ENCODE peak calls at places on chromosomes 5 and 9, in six cellular contexts. One of them, this sample, is unnamed.

GRCh38 chr5:157214399-157214798 is 33.8 kb downstream of the ITK start:
- DNase-seq in AG08396: no peak
- DNase-seq in H1: no peak
- DNase-seq in NCI-H226: no peak
- DNase-seq in aorta: no peak
- DNase-seq in psoas muscle: no peak
- DNase-seq in this sample: no peak

GRCh38 chr5:53406630-53407316 is 73.7 kb upstream of the FST start:
- DNase-seq in AG08396: peak
- DNase-seq in H1: no peak
- DNase-seq in NCI-H226: peak
- DNase-seq in aorta: no peak
- DNase-seq in psoas muscle: no peak
- DNase-seq in this sample: no peak

GRCh38 chr9:137534256-137535119 is 15.7 kb downstream of the PNPLA7 start:
- DNase-seq in AG08396: peak
- DNase-seq in H1: no peak
- DNase-seq in NCI-H226: peak
- DNase-seq in aorta: no peak
- DNase-seq in psoas muscle: no peak
- DNase-seq in this sample: peak

GRCh38 chr9:135884328-135885035 is 22.9 kb downstream of the CAMSAP1 start:
- DNase-seq in AG08396: peak
- DNase-seq in H1: no peak
- DNase-seq in NCI-H226: no peak
- DNase-seq in aorta: no peak
- DNase-seq in psoas muscle: no peak
- DNase-seq in this sample: no peak

GRCh38 chr9:75130621-75131020 is 42.3 kb downstream of the OSTF1 start:
- DNase-seq in AG08396: peak
- DNase-seq in H1: no peak
- DNase-seq in NCI-H226: no peak
- DNase-seq in aorta: no peak
- DNase-seq in psoas muscle: no peak
- DNase-seq in this sample: no peak

GRCh38 chr9:95852059-95853032 is 23.1 kb upstream of the ERCC6L2 start:
- DNase-seq in AG08396: peak
- DNase-seq in H1: no peak
- DNase-seq in NCI-H226: peak
- DNase-seq in aorta: no peak
- DNase-seq in psoas muscle: no peak
- DNase-seq in this sample: peak

GRCh38 chr9:121499427-121500164 is at the start of gene GGTA1:
- DNase-seq in AG08396: peak
- DNase-seq in H1: peak
- DNase-seq in NCI-H226: peak
- DNase-seq in aorta: peak
- DNase-seq in psoas muscle: peak
- DNase-seq in this sample: peak

GRCh38 chr5:14580037-14581034 is 1.3 kb upstream of the OTULINL start:
- DNase-seq in AG08396: no peak
- DNase-seq in H1: no peak
- DNase-seq in NCI-H226: peak
- DNase-seq in aorta: no peak
- DNase-seq in psoas muscle: no peak
- DNase-seq in this sample: peak

GRCh38 chr5:12330381-12330780 is 426.1 kb upstream of the CTNND2 start:
- DNase-seq in AG08396: no peak
- DNase-seq in H1: no peak
- DNase-seq in NCI-H226: no peak
- DNase-seq in aorta: no peak
- DNase-seq in psoas muscle: no peak
- DNase-seq in this sample: no peak

GRCh38 chr9:130448035-130448624 is 3.4 kb downstream of the ASS1 start:
- DNase-seq in AG08396: no peak
- DNase-seq in H1: no peak
- DNase-seq in NCI-H226: no peak
- DNase-seq in aorta: no peak
- DNase-seq in psoas muscle: no peak
- DNase-seq in this sample: peak

GRCh38 chr5:54062958-54063357 is 247.4 kb downstream of the ARL15 start:
- DNase-seq in AG08396: peak
- DNase-seq in H1: no peak
- DNase-seq in NCI-H226: peak
- DNase-seq in aorta: no peak
- DNase-seq in psoas muscle: no peak
- DNase-seq in this sample: no peak

GRCh38 chr9:21104787-21105186 is 27.0 kb upstream of the IFNB1 start:
- DNase-seq in AG08396: no peak
- DNase-seq in H1: no peak
- DNase-seq in NCI-H226: no peak
- DNase-seq in aorta: no peak
- DNase-seq in psoas muscle: no peak
- DNase-seq in this sample: no peak

GRCh38 chr9:70873506-70873905 is 247.9 kb downstream of the TRPM3 start:
- DNase-seq in AG08396: no peak
- DNase-seq in H1: no peak
- DNase-seq in NCI-H226: no peak
- DNase-seq in aorta: no peak
- DNase-seq in psoas muscle: no peak
- DNase-seq in this sample: no peak

GRCh38 chr9:107734231-107735014 is 244.9 kb upstream of the KLF4 start:
- DNase-seq in AG08396: peak
- DNase-seq in H1: no peak
- DNase-seq in NCI-H226: peak
- DNase-seq in aorta: peak
- DNase-seq in psoas muscle: peak
- DNase-seq in this sample: no peak

This sample was measured in NCI-H345.